ENCODE peak calls at places on chromosomes 4 and X, in nine cellular contexts. Q, V, W, P, R, S, L, I and A are unnamed samples.

GRCh38 chr4:139887962-139888735 is 222.5 kb downstream of the MGST2 start:
- DNase-seq in P (no peak), Q (peak; percentile 29), I (no peak), S (no peak), V (no peak), L (no peak), R (peak; percentile 43), W (no peak), A (no peak)

GRCh38 chr4:173578956-173579355 is 48.9 kb upstream of the HAND2 start:
- DNase-seq in Q (no peak), S (no peak), L (no peak), R (no peak), P (no peak), V (no peak), W (no peak), I (no peak), A (no peak)

GRCh38 chrX:650801-651200 is 20.2 kb downstream of the SHOX start:
- DNase-seq in I (no peak), Q (no peak), W (no peak), R (no peak), V (no peak), S (no peak), P (no peak), L (no peak), A (no peak)

GRCh38 chr4:164648151-164648848 is 105.6 kb upstream of the SMIM31 start:
- DNase-seq in P (peak; percentile 0), I (peak; percentile 2), R (no peak), S (no peak), W (no peak), L (no peak), Q (no peak), V (no peak), A (no peak)

GRCh38 chr4:41458689-41459088 is 79.3 kb upstream of the LIMCH1 start:
- DNase-seq in W (no peak), S (no peak), Q (no peak), L (no peak), R (no peak), V (no peak), I (no peak), P (no peak), A (peak; percentile 75)

GRCh38 chr4:184807797-184808718 is 17.7 kb downstream of the ACSL1 start:
- DNase-seq in Q (no peak), I (no peak), L (no peak), W (no peak), P (peak; percentile 84), S (no peak), V (no peak), R (no peak), A (peak; percentile 52)

GRCh38 chrX:39577976-39578962 is 519.5 kb downstream of the BCOR start:
- DNase-seq in I (no peak), V (no peak), L (no peak), P (no peak), Q (peak; percentile 39), S (no peak), W (no peak), R (peak; percentile 78), A (no peak)

GRCh38 chr4:3524349-3524748 is 7.9 kb downstream of the LRPAP1 start:
- DNase-seq in I (no peak), R (no peak), P (no peak), V (no peak), S (no peak), W (no peak), Q (no peak), L (no peak), A (no peak)

GRCh38 chr4:168273838-168274237 is 44.7 kb downstream of the DDX60 start:
- DNase-seq in W (no peak), R (no peak), L (no peak), I (no peak), V (no peak), P (peak; percentile 18), S (no peak), Q (no peak), A (no peak)

GRCh38 chrX:36007207-36007606 is 87.7 kb downstream of the CFAP47 start:
- DNase-seq in V (no peak), P (no peak), L (no peak), W (no peak), I (no peak), R (no peak), Q (no peak), S (no peak), A (no peak)

GRCh38 chrX:129600981-129601424 is 53.8 kb downstream of the APLN start:
- DNase-seq in P (peak; percentile 41), W (no peak), R (peak; percentile 24), V (no peak), I (no peak), S (peak; percentile 21), Q (no peak), L (no peak), A (no peak)

GRCh38 chr4:81031389-81032173 is 1.1 kb downstream of the BMP3 start:
- DNase-seq in S (peak; percentile 39), P (no peak), R (peak; percentile 8), W (no peak), I (no peak), V (no peak), Q (no peak), L (no peak), A (no peak)

GRCh38 chr4:124907881-124908280 is 195.3 kb upstream of the ANKRD50 start:
- DNase-seq in P (no peak), Q (no peak), R (no peak), V (no peak), L (no peak), W (no peak), I (no peak), S (no peak), A (no peak)

DNA sequence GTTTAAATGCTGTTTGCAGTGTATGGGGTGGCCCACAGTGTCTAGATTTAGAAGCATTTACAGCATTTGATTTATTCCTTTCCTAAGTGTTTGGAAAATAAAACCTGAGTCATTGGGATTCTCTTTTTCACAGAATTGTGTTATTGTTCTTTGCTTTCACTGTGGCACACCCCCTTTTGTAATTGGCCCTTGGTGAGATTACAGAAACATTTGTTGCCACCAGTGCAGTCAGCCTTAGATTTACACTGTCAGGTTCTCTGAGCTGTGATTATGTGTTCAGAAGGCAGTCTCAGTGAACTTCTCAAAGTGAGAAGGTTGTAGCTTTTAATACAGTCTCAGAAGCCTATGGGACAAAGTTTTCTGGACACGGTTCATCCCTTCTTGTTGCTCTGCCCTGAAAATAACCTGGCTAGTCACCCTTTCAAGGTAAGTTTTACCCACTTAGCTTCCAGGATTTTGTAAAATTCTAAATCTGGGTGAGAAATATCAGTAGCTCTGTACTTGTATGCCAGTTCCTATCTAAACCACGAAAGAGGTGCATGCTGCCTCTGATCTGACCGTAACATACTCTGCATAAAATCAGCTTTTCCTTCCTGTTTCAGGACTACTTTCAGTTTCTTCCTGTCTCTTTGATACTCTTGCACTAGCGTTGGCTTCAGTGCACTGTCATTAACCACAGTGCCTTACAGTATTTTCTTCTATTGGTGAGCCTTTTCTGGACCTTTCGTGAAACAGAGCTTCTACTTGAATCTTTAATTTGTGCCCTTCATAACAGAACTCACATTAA is 12.6 kb downstream of the RUFY3 start:
- DNase-seq in Q (peak; percentile 70), W (no peak), P (peak; percentile 68), I (no peak), S (no peak), R (peak; percentile 85), V (no peak), L (no peak), A (peak; percentile 3)
- TF ChIP-seq CTCF in Q (no peak), W (no peak), P (no peak), I (no peak), S (no peak), R (no peak), V (no peak), L (no peak), A (no peak)

DNA sequence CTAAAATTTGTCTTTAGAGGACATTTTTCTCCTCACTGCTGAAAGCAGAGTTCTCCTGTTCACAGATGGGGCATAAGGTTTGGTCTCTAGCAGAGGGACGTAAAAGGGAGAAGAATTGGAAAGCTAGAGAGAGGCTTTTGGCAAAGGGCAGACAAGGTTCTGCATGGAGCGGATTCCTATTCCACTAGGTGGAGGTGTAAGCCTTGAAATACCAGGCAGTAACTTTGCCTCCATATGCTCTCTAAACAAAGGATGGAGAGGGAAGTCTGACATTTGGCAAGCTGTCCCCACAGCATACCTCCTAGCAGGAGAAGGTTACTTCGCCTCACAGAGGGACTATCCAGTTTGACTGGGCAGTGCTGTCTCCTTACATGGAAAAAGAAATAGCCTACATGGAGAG is 174.7 kb downstream of the DACH2 start:
- DNase-seq in P (no peak), Q (no peak), S (no peak), L (no peak), R (no peak), I (no peak), W (no peak), V (no peak), A (no peak)
- TF ChIP-seq CTCF in P (no peak), Q (no peak), S (no peak), L (no peak), R (no peak), I (no peak), W (peak; percentile 43), V (no peak), A (peak; percentile 22)

GRCh38 chr4:143046454-143046853 is 138.3 kb upstream of the USP38 start:
- DNase-seq in W (no peak), I (no peak), P (no peak), L (no peak), V (no peak), S (no peak), Q (no peak), R (no peak), A (no peak)

DNA sequence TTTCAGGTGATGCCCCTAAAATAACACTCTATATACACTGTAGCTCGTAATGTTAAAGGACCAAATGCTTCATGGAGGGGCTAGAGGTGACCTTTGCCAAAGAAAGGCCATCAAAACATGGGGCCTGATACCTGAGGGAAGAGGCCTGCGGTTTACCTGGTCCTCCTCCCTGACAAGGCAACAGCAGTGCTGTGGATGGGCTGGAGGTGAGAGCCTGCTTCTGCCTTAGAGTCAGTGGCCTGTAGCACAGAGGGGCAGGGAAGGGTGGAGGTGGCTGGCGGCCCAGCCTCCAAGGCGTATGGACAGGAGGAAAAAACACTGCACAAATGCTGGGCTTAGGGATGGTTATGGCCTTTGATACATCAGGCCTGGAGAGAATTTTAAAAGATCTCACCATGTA is 137.8 kb upstream of the USP38 start:
- DNase-seq in W (no peak), I (no peak), P (no peak), S (no peak), L (no peak), Q (no peak), R (no peak), V (no peak), A (no peak)
- TF ChIP-seq CTCF in W (no peak), I (no peak), P (no peak), S (no peak), L (no peak), Q (no peak), R (no peak), V (no peak), A (no peak)

DNA sequence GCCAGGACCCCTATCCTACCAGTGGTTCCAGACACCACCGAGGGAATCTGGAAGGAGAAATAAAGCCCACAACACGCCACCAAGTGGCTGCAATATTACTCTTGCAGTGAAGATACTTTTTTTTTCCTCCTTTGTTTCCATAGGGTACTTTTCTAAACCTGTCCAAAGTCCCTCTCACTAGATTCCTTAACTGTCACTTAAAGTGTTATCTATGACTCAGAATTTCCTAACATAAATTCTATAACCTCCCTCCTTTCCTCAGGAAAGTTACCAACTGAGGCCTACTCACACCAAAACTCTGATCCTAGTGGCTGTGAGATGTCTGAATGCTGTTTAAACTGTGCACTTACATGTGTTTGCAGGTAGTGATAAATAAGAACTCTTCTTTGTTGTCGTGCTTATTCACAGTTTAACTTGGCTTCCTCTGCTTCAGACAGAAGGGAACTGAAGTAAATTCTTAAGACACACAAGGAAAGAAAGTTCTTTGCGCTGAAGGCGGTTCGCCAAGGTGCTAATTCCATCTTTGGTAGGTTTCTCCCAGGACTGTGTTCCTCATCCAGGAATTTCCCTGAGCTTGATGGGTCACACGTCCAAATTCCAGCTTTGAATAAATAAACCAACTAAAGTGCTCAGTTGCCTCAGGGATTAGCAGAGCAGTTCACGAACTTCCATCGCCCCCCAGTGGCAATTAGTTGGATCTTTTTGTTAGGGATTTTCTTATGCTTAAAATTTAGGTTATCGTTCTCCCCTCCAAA is 10.7 kb upstream of the HCCS start:
- DNase-seq in W (no peak), S (peak; percentile 12), P (peak; percentile 75), L (no peak), R (no peak), I (no peak), V (no peak), Q (no peak), A (no peak)
- TF ChIP-seq CTCF in W (peak; percentile 48), S (peak; percentile 36), P (peak; percentile 64), L (peak; percentile 30), R (peak; percentile 15), I (peak; percentile 27), V (peak; percentile 61), Q (peak; percentile 9), A (peak; percentile 70)